ENCODE peak calls at places on chromosomes 6 and 20, in four cellular contexts. M, B, Q and R are unnamed samples.

GRCh38 chr6:136334853-136335252 is 45.2 kb upstream of the BCLAF1 start:
- DNase-seq in Q (no peak), B (no peak), M (no peak), R (no peak)

GRCh38 chr6:158437571-158437970 is 122.3 kb upstream of the TMEM181 start:
- DNase-seq in M (no peak), B (no peak), Q (no peak), R (peak)

GRCh38 chr20:58268936-58269619 is 40.4 kb upstream of the RAB22A start:
- DNase-seq in B (no peak), M (no peak), Q (no peak), R (peak)

GRCh38 chr6:104638841-104639290 is 220.9 kb downstream of the HACE1 start:
- DNase-seq in B (no peak), M (no peak), Q (no peak), R (peak)

GRCh38 chr6:17700421-17701416 is 6.0 kb downstream of the NUP153 start:
- DNase-seq in Q (no peak), M (no peak), B (no peak), R (no peak)

GRCh38 chr20:10579942-10580341 is 93.9 kb downstream of the JAG1 start:
- DNase-seq in Q (no peak), B (no peak), M (no peak), R (no peak)

GRCh38 chr20:5316188-5317158 is at the start of gene PROKR2:
- DNase-seq in M (no peak), Q (no peak), B (no peak), R (no peak)

GRCh38 chr6:51675020-51675419 is 412.4 kb downstream of the PKHD1 start:
- DNase-seq in M (no peak), B (no peak), Q (no peak), R (no peak)

GRCh38 chr6:93567164-93567563 is 147.8 kb upstream of the EPHA7 start:
- DNase-seq in Q (no peak), M (no peak), B (no peak), R (no peak)

GRCh38 chr20:10527781-10528180 is 92.7 kb downstream of the SLX4IP start:
- DNase-seq in M (no peak), Q (no peak), B (no peak), R (no peak)

GRCh38 chr6:118333772-118334171 is 214.3 kb upstream of the PLN start:
- DNase-seq in Q (no peak), M (no peak), B (no peak), R (no peak)

GRCh38 chr6:87391334-87391733 is 16.4 kb upstream of the CFAP206 start:
- DNase-seq in B (peak), M (no peak), Q (no peak), R (peak)

GRCh38 chr6:12353731-12354130 is 63.6 kb downstream of the EDN1 start:
- DNase-seq in M (no peak), Q (no peak), B (no peak), R (peak)

GRCh38 chr20:2521369-2522305 is 12.9 kb upstream of the ZNF343 start:
- DNase-seq in M (no peak), B (no peak), Q (no peak), R (peak)

GRCh38 chr6:25882066-25882496 is 8.0 kb upstream of the SLC17A3 start:
- DNase-seq in Q (peak), B (no peak), M (no peak), R (no peak)

GRCh38 chr6:75116946-75117345 is 88.9 kb downstream of the COL12A1 start:
- DNase-seq in Q (no peak), M (no peak), B (no peak), R (peak)

GRCh38 chr20:30812739-30813411 is 444.6 kb upstream of the DEFB115 start:
- DNase-seq in B (no peak), Q (no peak), M (no peak), R (no peak)

GRCh38 chr6:96299525-96299924 is 222.1 kb upstream of the UFL1 start:
- DNase-seq in M (no peak), Q (no peak), B (no peak), R (no peak)

GRCh38 chr20:46545077-46545826 is 5.2 kb downstream of the OCSTAMP start:
- DNase-seq in Q (no peak), M (no peak), B (no peak), R (peak)

GRCh38 chr6:106622412-106622811 is 6.9 kb downstream of the RTN4IP1 start:
- DNase-seq in Q (no peak), M (no peak), B (no peak), R (no peak)

GRCh38 chr6:38973178-38974057 is 75.2 kb upstream of the GLP1R start:
- DNase-seq in Q (no peak), B (peak), M (no peak), R (peak)

GRCh38 chr20:24959591-24960301 is 10.7 kb downstream of the CST7 start:
- DNase-seq in M (no peak), B (no peak), Q (no peak), R (no peak)

GRCh38 chr6:14757414-14757813 is 488.5 kb upstream of the JARID2 start:
- DNase-seq in Q (no peak), M (no peak), B (no peak), R (no peak)

DNA sequence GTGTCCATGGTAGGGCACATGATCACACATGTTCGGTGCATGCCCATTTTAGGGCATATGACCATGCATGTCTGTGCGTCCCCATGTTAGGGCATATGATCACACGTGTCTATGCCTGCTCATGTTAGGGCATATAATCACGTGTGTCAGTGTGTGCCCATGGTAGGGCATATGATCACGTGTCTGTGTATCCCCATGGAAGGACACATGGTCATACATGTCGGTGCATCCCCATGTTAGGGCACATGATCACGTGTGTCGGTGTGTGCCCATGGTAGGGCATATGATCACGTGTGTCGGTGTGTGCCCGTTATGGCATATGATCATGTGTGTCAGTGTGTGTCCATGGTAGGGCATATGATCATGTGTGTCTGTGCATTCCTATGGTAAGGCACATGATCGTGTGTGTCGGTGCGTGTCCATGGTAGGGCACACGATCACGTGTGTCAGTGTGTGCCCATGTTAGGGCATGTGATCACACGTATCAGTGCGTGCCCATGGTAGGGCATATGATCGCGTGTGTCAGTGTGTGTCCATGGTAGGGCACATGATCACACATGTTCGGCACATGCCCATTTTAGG is 30.6 kb downstream of the YTHDF1 start:
- DNase-seq in Q (no peak), M (no peak), B (no peak), R (no peak)
- TF ChIP-seq CTCF in Q (no peak), M (no peak), B (no peak), R (no peak)

GRCh38 chr6:109381747-109382575 is at the start of gene CD164:
- DNase-seq in M (peak), Q (peak), B (peak), R (peak)

GRCh38 chr6:109382576-109383437 is 540 bp upstream of the CD164 start:
- DNase-seq in M (peak), B (peak), Q (peak), R (peak)

GRCh38 chr6:109381007-109381746 is 1.1 kb downstream of the CD164 start:
- DNase-seq in Q (no peak), B (no peak), M (no peak), R (peak)

GRCh38 chr6:109379706-109380105 is 2.6 kb downstream of the CD164 start:
- DNase-seq in M (no peak), Q (no peak), B (peak), R (peak)

DNA sequence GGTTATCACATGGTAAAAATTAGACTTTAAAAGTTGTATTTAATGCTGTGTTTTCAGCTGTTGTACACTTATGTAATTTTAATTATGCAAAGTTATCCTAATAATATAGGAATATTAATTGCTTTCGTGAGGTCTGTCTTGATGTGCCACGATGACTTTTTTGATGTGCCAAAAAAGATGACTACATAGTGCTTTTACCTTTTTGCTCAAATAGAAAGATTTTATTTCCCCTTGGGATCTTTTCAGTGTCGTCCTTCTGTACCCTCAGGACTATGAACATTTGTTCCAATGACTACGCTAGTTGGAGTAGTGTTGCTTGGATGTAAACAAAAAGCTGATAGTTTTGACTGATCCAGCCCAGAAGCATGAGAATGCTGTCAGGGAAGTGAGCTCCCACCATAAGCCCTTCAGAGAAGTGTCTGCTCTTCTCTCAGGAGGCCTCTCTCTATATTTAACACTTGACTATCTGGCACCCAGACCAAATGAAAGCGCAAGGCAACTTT is 1.2 kb upstream of the CD164 start:
- DNase-seq in B (no peak), M (no peak), Q (no peak), R (no peak)
- TF ChIP-seq CTCF in B (peak), M (no peak), Q (no peak), R (no peak)

GRCh38 chr20:19885576-19885956 is 127.5 kb downstream of the RIN2 start:
- DNase-seq in M (no peak), Q (no peak), B (no peak), R (no peak)

GRCh38 chr20:19888269-19888669 is 128.9 kb upstream of the NAA20 start:
- DNase-seq in Q (no peak), M (no peak), B (no peak), R (no peak)

GRCh38 chr20:19887566-19888268 is 129.4 kb upstream of the NAA20 start:
- DNase-seq in Q (no peak), B (no peak), M (no peak), R (no peak)

GRCh38 chr20:19885981-19886665 is 128.1 kb downstream of the RIN2 start:
- DNase-seq in Q (peak), M (no peak), B (peak), R (no peak)

DNA sequence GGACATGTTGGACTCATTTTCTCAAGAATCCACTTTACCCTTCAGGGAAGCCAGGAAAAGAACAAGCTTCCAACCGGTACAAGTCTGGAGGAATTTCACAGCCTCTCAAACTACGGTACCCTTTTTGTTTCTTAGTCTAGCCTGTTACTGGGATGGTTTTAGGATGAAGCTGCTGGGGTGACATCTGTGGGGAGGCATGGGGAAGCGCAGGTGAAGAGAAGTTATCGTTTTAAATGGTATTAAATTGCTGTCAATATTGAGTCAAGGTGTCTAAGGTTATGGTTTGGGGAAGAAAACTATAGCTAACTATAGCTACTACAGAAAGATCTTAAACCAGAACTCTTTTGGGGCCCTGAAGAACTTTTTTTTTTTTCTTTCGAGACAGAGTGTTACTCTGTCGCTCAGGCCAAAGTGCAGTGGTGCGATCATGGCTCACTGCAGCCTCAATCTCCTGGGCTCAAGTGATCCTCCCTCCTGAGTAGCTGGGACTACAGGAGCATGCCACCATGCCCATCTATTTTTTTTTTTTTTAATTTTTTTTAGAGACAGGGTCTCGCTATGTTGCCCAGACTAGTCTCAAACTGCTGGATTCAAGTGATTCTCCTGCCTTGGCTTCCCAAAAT is 128.7 kb downstream of the RIN2 start:
- DNase-seq in Q (no peak), B (peak), M (no peak), R (peak)
- TF ChIP-seq CTCF in Q (no peak), B (peak), M (no peak), R (peak)

GRCh38 chr20:62120990-62121775 is 1.1 kb upstream of the LSM14B start:
- DNase-seq in B (peak), M (no peak), Q (no peak), R (peak)

GRCh38 chr20:62121776-62122658 is at the start of gene LSM14B:
- DNase-seq in B (peak), M (peak), Q (peak), R (peak)

GRCh38 chr20:62122659-62123449 is 579 bp downstream of the LSM14B start:
- DNase-seq in B (no peak), M (no peak), Q (peak), R (peak)

GRCh38 chr20:62126141-62126540 is 3.9 kb downstream of the LSM14B start:
- DNase-seq in Q (no peak), B (no peak), M (no peak), R (no peak)

DNA sequence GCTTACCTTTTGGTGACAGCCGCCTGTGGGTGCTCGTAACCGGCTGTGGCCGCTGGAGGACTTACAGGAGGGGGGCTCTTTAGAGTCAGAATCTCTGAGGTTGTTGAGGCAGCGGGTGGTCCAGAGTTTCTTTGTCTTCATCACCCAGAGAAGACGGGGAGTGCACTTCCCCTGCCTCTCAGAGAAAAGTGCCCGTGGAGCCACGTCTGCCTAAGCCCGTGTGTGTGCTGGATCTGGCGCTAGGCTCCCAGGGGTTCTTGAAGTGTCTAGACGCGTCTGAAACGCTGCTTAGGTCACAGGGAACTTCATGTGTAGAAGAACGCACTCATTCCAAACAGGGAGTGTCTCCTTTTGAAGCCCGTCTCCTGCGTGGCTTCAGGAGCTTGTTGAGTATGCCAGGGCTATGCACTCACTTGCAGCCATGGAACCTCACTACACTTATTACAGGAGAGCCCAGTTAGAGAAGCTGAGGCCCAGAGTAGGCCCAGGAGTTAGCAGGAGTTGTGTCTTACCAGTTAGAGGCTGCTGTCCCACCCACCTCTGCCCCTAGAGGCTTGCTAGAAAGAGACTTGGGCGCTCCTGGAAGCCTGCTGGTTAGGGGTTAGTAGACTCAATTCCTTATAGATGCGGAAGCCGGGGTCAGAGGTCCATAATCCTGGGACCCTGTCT is 1.3 kb downstream of the LSM14B start:
- DNase-seq in M (no peak), B (peak), Q (no peak), R (peak)
- TF ChIP-seq CTCF in M (no peak), B (peak), Q (no peak), R (peak)

DNA sequence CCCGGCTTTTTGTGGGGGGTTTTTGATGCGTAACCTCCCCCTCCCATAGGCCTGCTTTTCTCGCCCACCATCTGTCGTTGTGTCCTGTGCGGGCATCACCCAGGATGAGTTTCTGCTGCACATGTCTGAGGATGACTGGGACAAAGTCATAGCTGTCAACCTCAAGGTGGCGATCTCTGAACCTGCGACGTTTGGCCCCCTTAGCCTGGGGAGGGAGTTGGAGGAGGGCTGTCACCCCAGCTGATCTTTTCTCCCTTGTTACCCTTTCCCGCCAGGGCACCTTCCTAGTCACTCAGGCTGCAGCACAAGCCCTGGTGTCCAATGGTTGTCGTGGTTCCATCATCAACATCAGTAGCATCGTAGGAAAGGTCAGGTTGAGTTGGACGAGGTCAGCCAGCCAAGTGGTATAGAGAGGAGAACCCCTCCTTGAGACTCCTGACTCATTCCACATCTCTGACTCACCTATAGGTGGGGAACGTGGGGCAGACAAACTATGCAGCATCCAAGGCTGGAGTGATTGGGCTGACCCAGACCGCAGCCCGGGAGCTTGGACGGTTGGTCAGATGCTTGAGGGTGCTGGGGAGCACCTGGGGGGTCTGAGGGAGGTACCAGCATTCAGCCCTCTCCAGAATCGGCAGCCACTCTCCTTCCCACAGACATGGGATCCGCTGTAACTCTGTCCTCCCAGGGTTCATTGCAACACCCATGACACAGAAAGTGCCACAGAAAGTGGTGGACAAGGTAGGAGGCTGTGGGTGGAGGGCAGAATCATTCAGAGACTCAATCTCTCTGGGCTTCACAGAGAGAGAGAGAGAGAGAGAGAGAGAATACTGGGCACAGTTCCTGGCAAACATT is 944 bp downstream of the HSD17B8 start:
- DNase-seq in M (no peak), B (peak), Q (no peak), R (peak)
- TF ChIP-seq CTCF in M (no peak), B (peak), Q (no peak), R (no peak)

GRCh38 chr6:112877134-112878100 is 530.3 kb downstream of the RFPL4B start:
- DNase-seq in Q (no peak), M (no peak), B (peak), R (peak)
- TF ChIP-seq CTCF in Q (no peak), M (no peak), B (peak), R (peak)